ENCODE peak calls at places on chromosome 14, in seven cellular contexts. E is SK-N-SH, Q is PC-3, L is lung, C is heart left ventricle, Z is esophagus squamous epithelium, V is ovary. H is an unnamed sample.

GRCh38 chr14:58918066-58918465 is 270.4 kb upstream of the DAAM1 start:
- DNase-seq in E (no peak), Q (peak; percentile 98), L (no peak), C (no peak), Z (no peak), V (no peak), H (no peak)

GRCh38 chr14:81336009-81336408 is 64.1 kb downstream of the STON2 start:
- DNase-seq in E (no peak), Q (no peak), L (no peak), C (no peak), Z (no peak), V (no peak), H (no peak)

GRCh38 chr14:73457935-73458218 is 469 bp downstream of the NUMB start:
- DNase-seq in E (peak; percentile 47), Q (no peak), L (peak; percentile 57), C (peak; percentile 65), Z (no peak), V (peak; percentile 56), H (no peak)

GRCh38 chr14:71474291-71474690 is 457.9 kb upstream of the RGS6 start:
- DNase-seq in E (peak; percentile 16), Q (no peak), L (no peak), C (no peak), Z (no peak), V (no peak), H (no peak)

GRCh38 chr14:101360045-101360931 is 201.0 kb upstream of the DIO3 start:
- DNase-seq in E (no peak), Q (no peak), L (no peak), C (peak; percentile 54), Z (no peak), V (peak; percentile 88), H (no peak)

GRCh38 chr14:53226553-53226952 is 73.4 kb upstream of the DDHD1 start:
- DNase-seq in E (no peak), Q (no peak), L (no peak), C (peak; percentile 52), Z (no peak), V (no peak), H (no peak)

GRCh38 chr14:77681196-77682157 is 26.3 kb downstream of the ALKBH1 start:
- DNase-seq in E (no peak), Q (peak; percentile 66), L (no peak), C (no peak), Z (no peak), V (no peak), H (no peak)

GRCh38 chr14:26427059-26427458 is 170.8 kb downstream of the NOVA1 start:
- DNase-seq in E (no peak), Q (no peak), L (no peak), C (no peak), Z (no peak), V (no peak), H (no peak)

GRCh38 chr14:84453541-84453940 is 1076.4 kb upstream of the FLRT2 start:
- DNase-seq in E (no peak), Q (no peak), L (no peak), C (no peak), Z (no peak), V (no peak), H (no peak)

GRCh38 chr14:102182190-102182589 is 42.5 kb downstream of the WDR20 start:
- DNase-seq in E (no peak), Q (peak; percentile 41), L (no peak), C (no peak), Z (no peak), V (no peak), H (no peak)

GRCh38 chr14:99260116-99260515 is 11.9 kb downstream of the BCL11B start:
- DNase-seq in E (no peak), Q (no peak), L (no peak), C (no peak), Z (no peak), V (no peak), H (no peak)

GRCh38 chr14:90812109-90812508 is 4.1 kb downstream of the TTC7B start:
- DNase-seq in E (no peak), Q (no peak), L (no peak), C (no peak), Z (no peak), V (no peak), H (no peak)

GRCh38 chr14:81219821-81220487 is 805 bp downstream of the GTF2A1 start:
- DNase-seq in E (peak; percentile 61), Q (peak; percentile 24), L (peak; percentile 37), C (peak; percentile 47), Z (no peak), V (peak; percentile 50), H (peak; percentile 25)

GRCh38 chr14:69629225-69630127 is 18.1 kb downstream of the SUSD6 start:
- DNase-seq in E (no peak), Q (no peak), L (no peak), C (no peak), Z (no peak), V (no peak), H (no peak)

GRCh38 chr14:43651896-43652295 is 855.2 kb downstream of the FSCB start:
- DNase-seq in E (no peak), Q (no peak), L (no peak), C (no peak), Z (no peak), V (no peak), H (no peak)

GRCh38 chr14:29712586-29712985 is 215.1 kb downstream of the PRKD1 start:
- DNase-seq in E (no peak), Q (no peak), L (no peak), C (no peak), Z (no peak), V (no peak), H (no peak)

GRCh38 chr14:95040723-95041476 is 116.4 kb downstream of the DICER1 start:
- DNase-seq in E (no peak), Q (no peak), L (peak; percentile 24), C (no peak), Z (no peak), V (no peak), H (no peak)

GRCh38 chr14:90759370-90760054 is 56.7 kb downstream of the TTC7B start:
- DNase-seq in E (no peak), Q (no peak), L (no peak), C (peak; percentile 56), Z (no peak), V (no peak), H (no peak)

GRCh38 chr14:97707603-97708002 is 910.4 kb downstream of the VRK1 start:
- DNase-seq in E (no peak), Q (no peak), L (no peak), C (no peak), Z (no peak), V (no peak), H (no peak)

GRCh38 chr14:96016761-96017160 is 22.4 kb upstream of the C14orf132 start:
- DNase-seq in E (no peak), Q (no peak), L (no peak), C (no peak), Z (no peak), V (no peak), H (no peak)

GRCh38 chr14:89746654-89747053 is 207.9 kb downstream of the EFCAB11 start:
- DNase-seq in E (no peak), Q (no peak), L (no peak), C (no peak), Z (no peak), V (no peak), H (no peak)

GRCh38 chr14:63875311-63875710 is 22.5 kb downstream of the SYNE2 start:
- DNase-seq in E (no peak), Q (peak; percentile 43), L (no peak), C (peak; percentile 47), Z (no peak), V (no peak), H (no peak)

GRCh38 chr14:35220027-35220676 is 72.0 kb upstream of the PSMA6 start:
- DNase-seq in E (no peak), Q (no peak), L (no peak), C (no peak), Z (no peak), V (no peak), H (no peak)

GRCh38 chr14:45526715-45527549 is 273.9 kb upstream of the MIS18BP1 start:
- DNase-seq in E (peak; percentile 21), Q (peak; percentile 74), L (no peak), C (no peak), Z (no peak), V (no peak), H (no peak)
- TF ChIP-seq CTCF in E (peak; percentile 56), Q (peak; percentile 82), L (no peak), C (peak; percentile 55), Z (no peak), V (no peak), H (no peak)

DNA sequence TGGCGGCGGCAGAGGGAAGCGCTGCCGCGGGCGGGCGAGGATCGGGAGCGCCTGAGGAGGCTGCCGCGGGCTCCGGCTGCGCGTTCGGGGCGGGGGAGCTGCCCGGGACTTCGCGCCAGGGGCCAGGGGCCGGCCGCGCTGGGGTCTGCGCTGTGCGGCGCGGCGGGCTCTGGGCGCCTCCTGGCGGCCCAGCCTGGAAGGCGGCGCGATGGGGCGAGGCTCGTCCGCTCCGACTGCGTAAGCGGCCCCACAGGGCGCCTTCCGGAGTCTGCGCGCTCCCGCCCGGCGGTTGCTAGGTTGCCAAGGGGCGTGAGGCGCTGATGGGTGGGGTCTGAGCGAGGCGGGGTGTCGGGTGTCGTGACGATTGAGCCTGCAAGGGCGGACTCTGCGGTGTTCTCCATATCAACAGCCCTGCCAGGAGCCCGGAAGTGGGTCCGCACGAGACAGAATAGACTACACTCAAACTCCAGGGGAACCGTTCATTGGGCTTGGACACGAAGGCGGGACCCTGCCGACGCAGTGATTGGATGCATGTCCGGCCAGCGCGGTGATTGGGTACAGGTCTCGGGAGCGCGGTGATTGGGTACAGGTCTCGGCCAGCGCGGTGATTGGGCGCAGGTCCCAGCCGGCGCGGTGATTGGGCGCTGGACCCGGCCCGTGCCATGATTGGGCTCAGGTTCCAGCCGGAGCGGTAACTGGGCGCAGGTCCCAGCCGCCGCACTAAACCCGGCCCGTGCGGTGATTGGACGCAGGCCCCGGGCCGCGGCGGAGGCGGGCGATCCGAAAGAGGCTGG is at the start of gene TEDC1:
- DNase-seq in E (peak; percentile 95), Q (peak; percentile 99), L (peak; percentile 99), C (peak; percentile 100), Z (peak; percentile 99), V (peak; percentile 100), H (peak; percentile 98)
- H3K4me1 ChIP-seq in E (peaks cover 27% of the 10 kb centered on the region), Q (peaks cover 19% of the 10 kb centered on the region), L (peaks cover 10% of the 10 kb centered on the region), C (peaks cover 42% of the 10 kb centered on the region), Z (peaks cover 65% of the 10 kb centered on the region), V (peaks cover 4% of the 10 kb centered on the region), H (peaks cover 39% of the 10 kb centered on the region)

DNA sequence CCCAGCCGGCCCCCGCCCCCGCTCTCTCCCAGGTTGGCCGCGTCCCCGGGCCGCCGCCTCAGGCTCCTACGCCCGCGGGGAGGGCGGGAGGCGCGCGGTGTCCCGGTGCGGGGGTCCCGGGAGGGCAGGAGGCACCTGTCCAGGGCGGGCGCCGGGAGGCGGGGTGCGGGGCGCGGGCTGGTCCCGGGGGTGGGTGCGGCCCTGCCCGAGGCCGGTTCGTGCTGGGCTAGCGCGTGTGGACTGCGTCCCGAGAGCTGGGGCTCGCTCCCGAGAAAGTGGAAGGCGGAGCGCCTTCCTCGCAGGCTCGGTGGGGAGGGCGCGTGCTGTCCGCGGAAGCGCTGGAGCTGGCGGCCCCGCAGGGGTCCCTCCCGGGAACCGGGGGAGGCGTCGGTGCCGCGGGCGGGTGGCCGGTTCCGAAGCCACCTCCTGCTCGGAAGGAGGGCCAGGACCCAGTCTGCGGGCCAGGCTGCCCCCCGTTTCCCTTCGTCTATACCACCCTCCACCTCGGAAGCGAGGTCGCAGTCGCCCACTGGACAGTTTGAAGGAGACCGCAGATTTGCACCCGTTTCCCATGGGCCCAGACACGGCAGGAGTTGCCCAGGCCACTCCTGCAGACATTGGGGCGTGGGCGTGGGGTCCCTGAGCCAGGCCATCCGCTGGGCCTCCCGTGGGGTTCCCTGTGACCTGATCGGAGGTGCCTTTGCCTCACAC is 636 bp downstream of the ZFYVE21 start:
- DNase-seq in E (peak; percentile 74), Q (no peak), L (no peak), C (no peak), Z (no peak), V (peak; percentile 49), H (no peak)
- H3K27ac ChIP-seq in E (no peak overlapping the region), Q (no peak overlapping the region), L (peak overlapping the region; percentile 73), C (peak overlapping the region; percentile 84), Z (peak overlapping the region; percentile 79), V (peak overlapping the region; percentile 26), H (no peak overlapping the region)

GRCh38 chr14:85911044-85911443 is 381.1 kb downstream of the FLRT2 start:
- DNase-seq in E (no peak), Q (no peak), L (no peak), C (no peak), Z (no peak), V (no peak), H (no peak)
- TF ChIP-seq CTCF in E (no peak), Q (no peak), L (no peak), C (no peak), Z (no peak), V (no peak), H (no peak)

H was measured in CD8-positive, alpha-beta T cell.